ENCODE peak calls at places on chromosomes 3 and 15, in ten cellular contexts. V is fibroblast of lung; B is G401; J is T-helper 22 cell; F is GM20000; R is Caco-2; G is activated gamma-delta T cell; E is ovary; T is activated T-helper 1 cell treated with anti-CD3 and anti-CD28 coated beads, Interleukin-12 subunit alpha, Interleukin-12 subunit beta, Interleukin-2, Interleukin-4 antibody, amounts not matched to agents 30 ng/mL and 10 ng/mL and 1 ng/mL, durations not matched to agents 14 hours and 24 hours and 36 hours; Z is HEK293T. A is an unnamed sample.

GRCh38 chr3:129356756-129357425 is 71.5 kb downstream of the EFCAB12 start:
- DNase-seq in V (no peak), B (no peak), J (no peak), F (no peak), R (no peak), G (no peak), E (no peak), T (no peak), Z (no peak), A (no peak)

GRCh38 chr3:62577153-62577552 is 203.8 kb upstream of the FEZF2 start:
- DNase-seq in V (no peak), B (no peak), J (no peak), F (no peak), R (no peak), G (no peak), E (no peak), T (no peak), Z (no peak), A (no peak)

GRCh38 chr3:156471431-156471830 is 83.5 kb downstream of the SSR3 start:
- DNase-seq in V (peak), B (no peak), J (no peak), F (no peak), R (no peak), G (no peak), E (no peak), T (no peak), Z (no peak), A (no peak)

GRCh38 chr15:79463043-79463780 is 31.1 kb downstream of the MINAR1 start:
- DNase-seq in V (no peak), B (peak), J (no peak), F (no peak), R (no peak), G (no peak), E (no peak), T (no peak), Z (no peak), A (no peak)

GRCh38 chr3:46078712-46079400 is 51.6 kb upstream of the XCR1 start:
- DNase-seq in V (peak), B (peak), J (peak), F (peak), R (peak), G (no peak), E (peak), T (peak), Z (peak), A (peak)

GRCh38 chr15:65286069-65286703 is 497 bp downstream of the PARP16 start:
- DNase-seq in V (peak), B (peak), J (no peak), F (no peak), R (no peak), G (peak), E (no peak), T (peak), Z (peak), A (no peak)

GRCh38 chr3:72485649-72486048 is 362.6 kb downstream of the SHQ1 start:
- DNase-seq in V (peak), B (no peak), J (no peak), F (no peak), R (no peak), G (no peak), E (no peak), T (no peak), Z (no peak), A (peak)

GRCh38 chr3:129576514-129577345 is 29.7 kb downstream of the PLXND1 start:
- DNase-seq in V (no peak), B (no peak), J (peak), F (peak), R (no peak), G (peak), E (peak), T (peak), Z (no peak), A (no peak)

GRCh38 chr3:40044487-40044886 is 235.1 kb downstream of the MYRIP start:
- DNase-seq in V (peak), B (no peak), J (no peak), F (no peak), R (no peak), G (no peak), E (no peak), T (no peak), Z (no peak), A (no peak)